ENCODE peak calls at places on chromosomes 1 and 21, in seven cellular contexts. L, A, G, N, R, Z and S are unnamed samples. For H3K4me1, the result is how much of the 10 kb centered on the place peaks cover.

GRCh38 chr1:201460783-201461182 is 8.2 kb downstream of the PHLDA3 start:
- DNase-seq in Z (no peak), A (no peak), G (no peak), N (no peak), L (no peak), R (no peak), S (no peak)

GRCh38 chr1:220685879-220686278 is 4.3 kb upstream of the C1orf115 start:
- DNase-seq in Z (no peak), G (no peak), N (no peak), L (no peak), A (no peak), R (no peak), S (no peak)

GRCh38 chr1:175015243-175015642 is 8.0 kb downstream of the MRPS14 start:
- DNase-seq in L (no peak), G (no peak), R (no peak), N (peak), Z (no peak), A (no peak), S (no peak)

GRCh38 chr1:6730473-6730872 is 28.9 kb upstream of the DNAJC11 start:
- DNase-seq in G (no peak), N (no peak), Z (no peak), A (no peak), R (peak), L (no peak), S (no peak)

GRCh38 chr1:221576268-221576667 is 165.6 kb downstream of the DUSP10 start:
- DNase-seq in A (no peak), R (no peak), L (no peak), N (peak), G (no peak), Z (no peak), S (no peak)

GRCh38 chr1:170225735-170226524 is 80.2 kb downstream of the NTMT2 start:
- DNase-seq in Z (no peak), A (no peak), G (no peak), N (no peak), R (no peak), L (no peak), S (no peak)

GRCh38 chr1:237799762-237800474 is 90.8 kb downstream of the ZP4 start:
- DNase-seq in L (peak), A (peak), G (peak), Z (peak), R (no peak), N (no peak), S (peak)

GRCh38 chr1:213596729-213597128 is 391.0 kb upstream of the PROX1 start:
- DNase-seq in G (no peak), L (no peak), R (no peak), A (no peak), Z (no peak), N (no peak), S (no peak)

GRCh38 chr1:33143181-33143580 is 38.7 kb downstream of the TRIM62 start:
- DNase-seq in G (no peak), A (no peak), N (peak), Z (no peak), R (peak), L (no peak), S (no peak)

GRCh38 chr1:205396972-205397616 is 24.8 kb downstream of the LEMD1 start:
- DNase-seq in N (peak), G (peak), A (no peak), R (no peak), Z (peak), L (peak), S (peak)

GRCh38 chr21:36730291-36731281 is 31.7 kb downstream of the SIM2 start:
- DNase-seq in R (peak), N (peak), L (no peak), G (no peak), A (no peak), Z (no peak), S (no peak)

GRCh38 chr1:232728507-232729263 is 76.5 kb upstream of the MAP10 start:
- DNase-seq in G (no peak), Z (no peak), L (no peak), N (peak), R (no peak), A (no peak), S (no peak)

DNA sequence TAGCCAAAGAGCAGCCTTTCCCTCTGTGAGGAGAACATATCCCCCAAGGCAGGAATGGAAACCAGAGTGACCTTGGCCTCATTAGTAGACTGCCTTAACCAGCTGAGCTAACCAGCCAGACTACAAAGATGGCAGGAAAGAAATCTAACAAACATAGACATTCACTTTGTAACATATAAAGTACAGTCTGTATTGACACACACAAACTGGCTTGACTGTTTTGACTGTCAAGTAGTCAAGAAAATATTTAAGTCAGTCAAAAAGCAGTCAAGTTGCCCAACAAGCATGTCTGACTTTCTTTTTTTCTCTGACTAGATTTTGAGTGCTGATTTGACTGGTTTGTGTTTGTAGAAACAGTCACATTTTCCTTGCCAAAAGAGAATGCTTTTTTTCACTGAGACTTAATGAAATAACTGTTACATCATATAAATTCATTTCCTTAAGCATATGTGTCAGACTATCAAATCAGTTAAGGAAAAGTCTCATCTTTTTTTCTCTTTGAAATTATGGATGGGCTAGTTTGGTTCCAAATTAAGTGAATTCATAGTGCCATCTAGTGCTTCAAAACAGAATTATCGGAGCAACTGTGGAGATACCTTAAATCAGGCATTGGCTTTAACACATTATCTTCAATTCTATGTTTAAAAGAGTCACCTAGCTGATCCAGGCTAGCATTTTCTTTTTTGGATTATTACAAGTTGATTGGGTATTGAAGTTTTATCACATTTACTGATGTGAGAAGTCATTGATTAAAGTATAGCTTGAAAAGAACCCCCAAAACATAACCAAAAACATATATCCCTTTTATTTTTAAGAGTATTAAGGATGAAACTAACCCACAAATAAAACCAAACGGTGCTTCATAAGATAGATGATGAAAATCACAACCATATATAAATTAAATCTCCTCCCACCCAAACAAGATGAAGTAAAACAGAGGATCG is 75.0 kb downstream of the ATP6V1G3 start:
- DNase-seq in G (peak), A (no peak), R (no peak), L (peak), N (peak), Z (peak), S (peak)
- H3K27ac ChIP-seq in G (no peak), A (no peak), R (no peak), L (no peak), N (no peak), Z (no peak), S (no peak)

DNA sequence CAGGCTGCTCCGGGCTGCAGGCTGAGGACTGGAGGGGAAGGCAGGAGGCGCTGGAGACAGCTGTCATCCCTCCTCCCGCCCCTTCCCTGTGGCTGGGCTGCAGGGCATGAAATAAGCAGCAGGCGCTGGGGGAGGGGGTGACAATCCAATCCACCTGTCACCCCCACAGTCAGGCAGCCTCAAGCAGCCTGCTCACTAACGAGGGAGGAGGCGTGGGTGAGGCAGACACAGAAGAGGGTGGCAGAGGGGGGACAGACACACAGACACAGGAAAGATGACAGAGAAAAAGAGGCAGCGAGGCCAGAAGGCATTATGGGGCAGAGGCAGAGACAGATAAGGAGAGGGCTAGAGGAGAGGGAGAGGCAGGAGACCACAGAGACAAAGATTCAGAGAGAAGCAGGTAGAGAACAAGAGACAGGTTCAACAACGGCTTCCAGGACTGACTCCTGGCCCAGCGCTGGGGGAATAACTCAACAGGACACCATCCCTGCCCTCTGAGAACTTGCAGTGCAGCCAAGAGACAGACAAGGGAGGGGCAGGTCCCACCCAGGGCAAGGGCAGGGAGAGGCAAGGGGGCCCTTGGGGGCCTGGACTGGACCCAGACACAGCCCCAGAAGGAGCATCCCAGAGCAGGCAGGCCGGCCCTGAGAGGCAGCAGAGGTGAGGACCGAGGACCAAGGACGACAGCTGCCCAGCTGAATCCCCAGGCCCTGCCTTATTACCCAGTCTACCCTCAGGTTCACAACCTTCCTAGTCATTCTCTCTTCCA is 11.2 kb downstream of the MEF2D start:
- DNase-seq in Z (peak), A (peak), G (peak), L (peak), R (no peak), N (no peak), S (no peak)
- H3K4me1 ChIP-seq in Z (half or more), A (half or more), G (half or more), L (half or more), R (under half), N (under half), S (under half)

GRCh38 chr1:59714219-59714618 is 100.5 kb upstream of the HOOK1 start:
- DNase-seq in L (no peak), A (no peak), R (no peak), N (no peak), Z (no peak), G (no peak), S (no peak)
- H3K27ac ChIP-seq in L (no peak), A (no peak), R (no peak), N (no peak), Z (no peak), G (no peak), S (no peak)

DNA sequence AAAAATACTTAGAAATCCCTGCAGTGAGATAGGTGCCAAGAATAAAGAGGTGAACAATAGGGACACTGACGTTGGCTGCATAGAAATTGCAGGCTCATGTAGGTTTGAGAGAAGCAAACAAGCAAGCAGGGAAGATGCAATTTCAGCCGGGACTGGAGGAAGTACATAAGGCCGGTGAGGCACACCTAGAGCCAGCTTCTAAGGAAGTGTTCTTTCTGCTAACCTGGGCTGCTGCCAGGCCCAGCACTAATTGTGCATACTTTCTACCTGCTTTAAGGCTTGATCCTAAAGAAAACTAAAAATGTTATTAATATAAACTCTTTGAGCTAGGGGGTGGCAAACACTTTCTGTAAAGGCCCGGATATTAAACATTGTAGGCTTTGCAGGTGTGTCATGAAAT is 71.0 kb downstream of the LMO4 start:
- DNase-seq in G (no peak), A (no peak), N (peak), R (no peak), L (no peak), Z (no peak), S (no peak)
- H3K4me1 ChIP-seq in G (under half), A (under half), N (under half), R (under half), L (under half), Z (under half), S (under half)

GRCh38 chr1:3314561-3315271 is 139.7 kb upstream of the ARHGEF16 start:
- DNase-seq in L (no peak), Z (no peak), G (no peak), R (no peak), N (peak), A (no peak), S (no peak)
- H3K27ac ChIP-seq in L (no peak), Z (no peak), G (no peak), R (peak), N (peak), A (peak), S (no peak)

GRCh38 chr21:42262826-42263225 is 43.9 kb downstream of the ABCG1 start:
- DNase-seq in R (peak), Z (no peak), G (no peak), N (no peak), A (peak), L (no peak), S (no peak)
- H3K4me1 ChIP-seq in R (under half), Z (under half), G (under half), N (under half), A (under half), L (under half), S (under half)

GRCh38 chr1:9835404-9835757 is 11.6 kb upstream of the CLSTN1 start:
- DNase-seq in N (no peak), L (no peak), A (no peak), G (no peak), Z (no peak), R (peak), S (no peak)

GRCh38 chr1:9838946-9839345 is 15.2 kb upstream of the CLSTN1 start:
- DNase-seq in N (no peak), Z (no peak), G (no peak), L (no peak), A (no peak), R (peak), S (no peak)

GRCh38 chr1:9833632-9834031 is 9.9 kb upstream of the CLSTN1 start:
- DNase-seq in N (no peak), A (no peak), L (no peak), G (no peak), R (no peak), Z (no peak), S (no peak)

GRCh38 chr1:9835758-9836631 is 12.2 kb upstream of the CLSTN1 start:
- DNase-seq in N (peak), G (no peak), A (no peak), R (peak), Z (no peak), L (no peak), S (no peak)

DNA sequence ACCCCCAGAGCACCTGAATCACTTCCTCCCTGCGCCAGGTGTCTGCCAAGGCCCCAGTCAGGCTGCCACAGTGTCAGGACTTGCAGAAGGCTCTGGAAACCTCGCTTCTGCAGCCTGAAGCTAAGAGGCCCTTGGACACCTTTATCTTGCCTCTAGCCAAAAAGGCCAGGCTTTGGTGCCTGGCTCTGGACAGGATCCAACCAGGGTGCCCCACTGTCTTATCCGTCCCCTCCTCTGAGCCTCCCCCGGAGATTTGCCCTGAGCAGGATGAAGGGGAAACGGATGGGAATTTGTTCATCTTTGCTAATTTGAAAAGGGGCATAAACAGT is 12.8 kb upstream of the CLSTN1 start:
- DNase-seq in L (no peak), N (no peak), A (no peak), G (no peak), R (no peak), Z (no peak), S (no peak)
- H3K27ac ChIP-seq in L (no peak), N (no peak), A (no peak), G (no peak), R (no peak), Z (no peak), S (no peak)

GRCh38 chr21:34132202-34132601 is 58.8 kb downstream of the MRPS6 start:
- DNase-seq in L (no peak), A (no peak), G (peak), N (no peak), Z (no peak), R (no peak), S (no peak)
- H3K4me1 ChIP-seq in L (under half), A (under half), G (under half), N (under half), Z (half or more), R (under half), S (under half)